ENCODE peak calls at places on chromosomes 16 and 17, in six cellular contexts. H is mucosa of descending colon, O is pancreas, W is SK-N-SH, L is mammary epithelial cell, B is colonic mucosa. X is an unnamed sample.

GRCh38 chr17:36066365-36066945 is 2.4 kb downstream of the CCL18 start:
- DNase-seq in B (no peak), H (no peak), W (no peak), L (no peak), O (no peak), X (no peak)

GRCh38 chr17:47987240-47987835 is 16.4 kb downstream of the CDK5RAP3 start:
- DNase-seq in B (no peak), L (no peak), W (peak), H (no peak), O (peak), X (no peak)

GRCh38 chr17:2024572-2025219 is 438 bp downstream of the RTN4RL1 start:
- DNase-seq in H (no peak), W (peak), B (no peak), O (no peak), L (peak), X (no peak)

GRCh38 chr16:85833540-85833914 is 34.0 kb downstream of the COX4I1 start:
- DNase-seq in O (peak), B (no peak), W (no peak), H (no peak), L (no peak), X (no peak)

GRCh38 chr16:66207139-66207863 is 159.2 kb upstream of the CDH5 start:
- DNase-seq in H (no peak), L (no peak), B (no peak), O (no peak), W (no peak), X (no peak)

GRCh38 chr16:4798456-4798855 is 3.3 kb downstream of the SMIM22 start:
- DNase-seq in B (no peak), H (no peak), L (no peak), W (no peak), O (peak), X (no peak)

GRCh38 chr16:10048850-10049249 is 133.4 kb downstream of the GRIN2A start:
- DNase-seq in O (no peak), B (no peak), W (no peak), H (no peak), L (no peak), X (no peak)

GRCh38 chr17:63151981-63152523 is 186.0 kb downstream of the TANC2 start:
- DNase-seq in B (no peak), W (no peak), O (no peak), L (no peak), H (no peak), X (no peak)

GRCh38 chr17:82301916-82302497 is 15.4 kb downstream of the CD7 start:
- DNase-seq in L (peak), H (peak), B (no peak), O (peak), W (peak), X (no peak)

DNA sequence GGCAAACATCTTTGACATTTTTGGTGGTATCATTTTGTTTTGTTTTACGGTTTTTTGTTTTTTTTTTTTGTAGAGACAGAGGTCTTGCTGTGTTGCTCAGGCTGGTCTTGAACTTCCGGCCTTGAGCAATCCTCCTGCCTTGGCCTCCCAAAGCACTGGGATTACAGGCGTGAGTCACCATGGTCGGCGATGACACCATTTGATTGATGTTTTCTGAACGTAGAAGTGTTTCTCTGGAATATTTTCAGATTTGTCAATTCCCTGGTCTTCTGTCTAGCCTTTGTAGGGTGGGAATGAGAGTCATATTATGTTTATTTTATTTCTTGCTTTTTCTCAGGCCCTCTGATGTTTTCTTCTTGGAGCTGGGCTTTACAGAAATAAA is 32.2 kb upstream of the BRD7 start:
- DNase-seq in H (no peak), W (no peak), B (no peak), O (no peak), L (no peak), X (no peak)
- TF ChIP-seq CTCF in H (no peak), W (no peak), B (no peak), O (no peak), L (no peak), X (no peak)

DNA sequence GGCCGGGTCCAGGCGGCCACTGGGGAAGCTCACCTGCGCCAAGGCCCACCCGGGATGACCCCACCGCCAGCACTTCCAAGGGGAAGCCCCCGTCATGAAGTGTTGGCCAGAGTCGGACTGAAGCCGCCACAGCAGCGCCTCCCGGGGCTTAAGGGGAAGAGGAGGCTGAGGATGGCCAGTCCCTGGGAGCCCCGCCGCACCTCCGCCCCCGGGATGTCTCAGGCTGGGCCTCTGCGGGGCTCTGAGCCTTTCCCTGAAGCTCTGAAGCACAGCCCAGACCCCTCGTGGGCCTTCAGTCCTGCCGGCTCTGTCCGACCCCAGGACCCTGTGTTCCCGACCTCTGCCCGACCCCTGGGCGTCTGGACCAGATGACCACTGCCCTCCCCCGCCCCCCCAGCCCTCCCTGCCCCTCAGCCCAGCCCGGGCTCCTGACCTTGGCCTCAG is 42.8 kb upstream of the ACSF3 start:
- DNase-seq in O (peak), H (peak), L (no peak), B (no peak), W (no peak), X (peak)
- H3K4me3 ChIP-seq in O (no peak), H (no peak), L (no peak), B (no peak), W (no peak), X (no peak)

DNA sequence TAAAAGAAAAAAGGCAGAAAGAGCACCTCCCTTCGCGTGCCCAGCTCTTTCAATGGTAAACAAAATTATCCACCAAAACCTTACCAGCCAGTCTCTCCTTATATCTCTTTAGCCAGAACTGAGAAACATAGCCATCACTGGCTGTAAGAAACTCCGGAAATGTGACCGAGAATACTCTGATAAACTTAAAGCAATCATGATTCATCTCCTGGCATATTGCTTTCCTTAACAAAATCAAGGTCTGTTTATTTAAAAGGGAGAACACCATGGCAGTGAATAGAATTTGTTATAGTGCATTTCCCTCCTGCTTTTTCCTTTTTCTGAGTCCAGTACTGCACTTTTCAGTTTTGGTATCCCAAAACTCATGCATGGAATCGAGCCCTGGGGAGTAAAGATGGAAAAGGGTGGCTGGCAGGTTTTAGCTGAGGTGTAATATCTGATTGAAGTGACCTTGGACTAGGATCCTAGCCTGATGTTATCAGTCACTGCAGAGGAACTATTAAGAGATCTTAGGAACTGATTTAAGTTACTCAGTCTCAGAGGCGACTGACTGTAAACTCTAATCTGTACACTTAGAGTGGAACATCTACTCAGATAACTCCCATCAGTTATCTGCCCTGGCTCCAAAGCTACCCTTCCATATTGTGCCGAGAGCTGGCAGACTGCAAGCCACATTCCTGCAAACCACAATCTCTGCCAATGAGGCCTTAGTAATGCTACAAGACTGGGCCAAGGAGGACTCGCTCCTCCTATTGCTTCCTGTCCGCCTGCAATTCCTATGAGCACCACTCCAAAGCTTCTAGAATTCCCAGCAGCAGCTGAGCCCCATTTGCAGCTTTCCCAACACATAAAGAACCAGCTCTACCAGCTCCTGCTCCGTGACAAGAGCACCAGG is 7.4 kb upstream of the COX10 start:
- DNase-seq in L (peak), H (no peak), B (no peak), W (no peak), O (no peak), X (no peak)
- TF ChIP-seq CTCF in L (peak), H (no peak), B (no peak), W (peak), O (no peak), X (no peak)

GRCh38 chr16:70685938-70686375 is at the start of gene MTSS2:
- DNase-seq in B (peak), H (peak), W (peak), O (peak), L (peak), X (peak)

GRCh38 chr16:70686376-70687171 is 721 bp upstream of the MTSS2 start:
- DNase-seq in L (no peak), O (peak), B (no peak), H (no peak), W (no peak), X (no peak)

GRCh38 chr16:70684146-70685060 is 1.4 kb downstream of the MTSS2 start:
- DNase-seq in H (no peak), L (no peak), B (no peak), O (peak), W (no peak), X (peak)

GRCh38 chr16:70687172-70687531 is 1.3 kb upstream of the MTSS2 start:
- DNase-seq in L (no peak), B (no peak), O (peak), W (no peak), H (no peak), X (no peak)

DNA sequence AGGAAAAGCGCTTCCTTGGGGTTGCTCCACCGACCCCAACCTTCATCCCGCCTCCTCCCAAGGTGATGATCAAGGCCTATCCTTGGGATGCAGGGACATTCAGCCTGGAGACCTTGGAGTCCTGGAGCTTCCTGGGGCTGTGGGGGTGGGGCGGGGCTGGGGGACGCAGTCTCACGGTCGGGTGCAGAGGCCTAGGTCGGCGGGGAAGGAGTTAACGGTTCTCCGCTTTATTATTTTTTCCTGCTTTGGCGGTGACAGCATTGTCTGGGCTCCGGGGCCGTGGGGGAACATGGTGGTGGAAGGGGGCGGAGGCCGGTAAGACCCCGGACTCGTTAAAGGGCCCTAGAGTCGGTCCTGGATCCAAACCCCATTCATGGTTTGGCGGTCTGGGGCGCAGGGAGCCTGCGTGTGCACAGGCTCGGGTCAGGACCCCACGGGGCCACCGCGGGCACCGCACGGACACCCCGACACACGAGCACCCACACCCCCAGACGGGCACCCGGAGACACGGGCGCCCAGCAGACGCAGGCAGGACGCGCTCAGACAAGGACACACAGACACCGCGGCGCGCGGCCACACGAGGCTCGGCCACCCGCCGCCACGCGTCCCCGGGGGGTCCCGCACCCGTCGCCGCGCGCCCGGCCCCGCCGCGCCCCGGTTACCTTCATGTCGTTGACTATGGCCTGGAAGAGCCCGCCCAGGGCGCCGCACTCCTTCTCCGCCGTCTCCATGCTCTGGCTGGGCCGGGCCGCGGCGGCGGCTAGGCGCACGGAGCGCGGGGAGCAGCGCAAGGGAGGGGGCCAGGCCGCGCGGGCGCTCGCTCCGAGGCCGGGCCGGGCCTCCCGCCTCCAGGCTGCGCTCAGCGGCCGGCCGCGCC is 554 bp downstream of the MTSS2 start:
- DNase-seq in W (peak), L (no peak), O (peak), H (no peak), B (no peak), X (no peak)
- H3K4me3 ChIP-seq in W (peak), L (peak), O (peak), H (peak), B (peak), X (peak)

DNA sequence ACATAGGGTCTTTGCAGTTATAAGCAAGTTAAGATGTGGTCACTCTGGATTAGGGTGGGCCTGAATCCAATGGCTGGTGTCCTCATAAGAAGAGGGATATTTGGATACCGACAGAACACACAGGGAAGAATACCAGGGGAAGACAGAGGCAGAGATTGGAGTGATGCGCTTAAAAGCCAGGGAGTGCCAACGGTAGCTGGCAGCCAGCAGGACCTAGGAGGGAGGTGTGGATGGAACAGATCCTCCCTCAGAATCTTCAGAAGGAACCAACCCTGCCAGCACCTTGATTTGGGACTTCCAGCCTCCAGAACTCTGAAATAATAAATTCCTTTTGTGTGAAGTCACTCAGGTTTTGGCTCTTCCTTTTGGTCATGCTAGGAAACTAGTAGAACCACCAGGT is 110.2 kb upstream of the CACNG3 start:
- DNase-seq in H (no peak), O (no peak), W (no peak), B (no peak), L (no peak), X (no peak)
- TF ChIP-seq CTCF in H (no peak), O (no peak), W (no peak), B (no peak), L (no peak), X (no peak)

GRCh38 chr16:24539850-24540484 is 601 bp downstream of the RBBP6 start:
- DNase-seq in W (no peak), B (peak), H (peak), L (peak), O (peak), X (peak)

GRCh38 chr16:24544640-24545039 is 5.3 kb downstream of the RBBP6 start:
- DNase-seq in W (no peak), O (no peak), H (no peak), L (no peak), B (no peak), X (no peak)

GRCh38 chr16:24541534-24541933 is 2.2 kb downstream of the RBBP6 start:
- DNase-seq in B (no peak), L (no peak), O (no peak), H (no peak), W (no peak), X (no peak)

GRCh38 chr16:24540575-24541240 is 1.3 kb downstream of the RBBP6 start:
- DNase-seq in H (peak), L (peak), B (peak), W (peak), O (no peak), X (no peak)

DNA sequence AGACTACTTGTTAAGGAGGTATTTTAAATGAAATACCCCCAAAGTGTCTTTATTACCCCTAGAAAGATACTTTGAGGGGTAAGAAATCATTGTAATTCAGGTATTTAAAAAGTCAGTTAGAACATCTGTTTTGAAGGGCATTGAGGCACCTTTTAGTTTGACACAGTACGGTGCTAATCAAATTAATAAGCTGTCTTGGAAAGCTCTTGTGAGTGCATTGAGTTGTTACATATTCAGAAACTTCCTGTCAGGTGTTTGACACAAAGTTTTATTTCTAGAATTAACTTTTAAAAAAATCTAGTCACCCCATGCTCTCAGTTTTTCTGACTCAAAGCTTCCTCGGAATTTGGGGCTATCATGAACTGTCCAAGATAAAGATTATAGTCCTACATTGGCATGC is 4.6 kb downstream of the RBBP6 start:
- DNase-seq in O (no peak), H (no peak), L (no peak), W (no peak), B (no peak), X (no peak)
- H3K4me3 ChIP-seq in O (no peak), H (no peak), L (no peak), W (no peak), B (no peak), X (no peak)